ENCODE peak calls at places on chromosomes 5 and 9, in nine cellular contexts. A is CD8-positive, alpha-beta memory T cell; S is upper lobe of right lung; O is suprapubic skin; V is colonic mucosa; B is ovary; X is thyroid gland; C is GM23248; W is tibial nerve. Q is an unnamed sample. For H3K4me1, the result is how much of the 10 kb centered on the place peaks cover.

GRCh38 chr5:145903862-145904261 is 31.0 kb upstream of the GRXCR2 start:
- DNase-seq in A (no peak), S (no peak), O (no peak), V (no peak), B (no peak), X (no peak), C (peak), W (no peak), Q (no peak)

GRCh38 chr5:57675236-57675635 is 192.6 kb upstream of the ACTBL2 start:
- DNase-seq in A (no peak), S (no peak), O (no peak), V (no peak), B (no peak), X (no peak), C (no peak), W (no peak), Q (no peak)

GRCh38 chr9:109010676-109011655 is 2.3 kb downstream of the CTNNAL1 start:
- DNase-seq in A (no peak), S (no peak), O (no peak), V (no peak), B (no peak), X (peak), C (peak), W (no peak), Q (no peak)

GRCh38 chr5:88833371-88834107 is 49.4 kb downstream of the MEF2C start:
- DNase-seq in A (peak), S (no peak), O (peak), V (no peak), B (peak), X (peak), C (peak), W (no peak), Q (peak)

GRCh38 chr5:45113726-45114125 is 305.0 kb downstream of the MRPS30 start:
- DNase-seq in A (no peak), S (no peak), O (no peak), V (no peak), B (no peak), X (no peak), C (no peak), W (no peak), Q (no peak)

GRCh38 chr5:74296685-74297084 is 343.8 kb downstream of the ENC1 start:
- DNase-seq in A (no peak), S (no peak), O (no peak), V (no peak), B (peak), X (peak), C (no peak), W (no peak), Q (no peak)

GRCh38 chr9:101514056-101514455 is 19.6 kb upstream of the RNF20 start:
- DNase-seq in A (no peak), S (no peak), O (no peak), V (no peak), B (no peak), X (no peak), C (peak), W (no peak), Q (no peak)

GRCh38 chr5:157387683-157388093 is 72.3 kb upstream of the NIPAL4 start:
- DNase-seq in A (no peak), S (no peak), O (no peak), V (no peak), B (peak), X (peak), C (peak), W (peak), Q (no peak)

GRCh38 chr5:4205408-4205807 is 609.8 kb downstream of the IRX1 start:
- DNase-seq in A (no peak), S (no peak), O (no peak), V (no peak), B (no peak), X (no peak), C (peak), W (no peak), Q (no peak)

GRCh38 chr5:124920909-124921666 is 174.6 kb upstream of the ZNF608 start:
- DNase-seq in A (no peak), S (no peak), O (no peak), V (no peak), B (no peak), X (no peak), C (no peak), W (no peak), Q (no peak)

DNA sequence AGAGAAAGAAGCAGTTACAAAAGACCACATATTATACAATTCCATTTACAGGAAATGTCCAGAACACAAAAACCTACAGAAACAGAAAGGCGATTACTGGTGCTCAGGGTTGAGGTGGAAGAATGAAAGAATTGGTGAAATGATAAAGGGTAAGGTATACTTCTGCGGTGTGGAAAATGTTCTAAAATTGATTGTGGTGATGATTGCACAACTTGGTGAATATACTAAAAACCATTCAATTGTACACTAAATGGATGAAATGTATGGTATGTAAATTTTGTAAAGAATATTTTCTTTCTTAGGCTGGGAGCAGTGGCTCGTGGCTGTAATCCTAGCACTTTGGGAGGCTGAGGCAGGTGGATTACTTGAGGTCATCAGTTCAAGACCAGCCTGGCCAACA is 72.3 kb downstream of the UBAP2 start:
- DNase-seq in A (no peak), S (no peak), O (no peak), V (no peak), B (no peak), X (no peak), C (no peak), W (no peak), Q (no peak)
- H3K27ac ChIP-seq in A (no peak), S (no peak), O (no peak), V (no peak), B (no peak), X (no peak), C (no peak), W (no peak), Q (no peak)

DNA sequence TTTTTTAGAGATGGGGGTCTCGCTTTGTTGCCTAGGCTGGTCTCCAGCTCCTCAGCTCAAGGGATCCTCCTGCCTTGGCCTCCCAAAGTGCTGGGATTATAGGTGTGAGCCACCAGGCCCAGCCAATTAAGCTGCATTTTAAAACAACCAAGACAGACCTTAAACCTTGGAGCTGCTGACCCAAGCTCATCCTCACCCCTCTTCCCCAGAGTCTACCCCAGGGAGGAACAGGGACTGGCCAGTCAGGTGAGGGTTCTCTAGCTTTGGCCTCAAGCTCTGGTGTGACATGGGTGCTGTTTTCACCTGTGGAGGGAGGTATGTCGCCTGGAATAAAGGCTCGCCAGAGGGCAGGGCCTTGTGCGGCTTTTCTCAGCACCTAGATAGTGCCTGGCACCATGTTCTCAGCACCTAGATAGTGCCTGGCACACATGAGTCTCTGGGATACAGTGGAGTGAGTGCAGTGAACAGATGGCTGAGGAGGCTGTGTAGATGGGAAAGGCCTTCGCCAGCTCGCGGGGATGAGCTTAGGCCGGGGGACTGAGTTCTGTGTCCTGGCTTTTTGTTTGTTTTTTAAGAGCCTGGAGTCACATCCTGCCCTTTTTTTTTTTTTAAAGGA is 7.4 kb downstream of the CDK9 start:
- DNase-seq in A (no peak), S (no peak), O (no peak), V (no peak), B (peak), X (no peak), C (no peak), W (no peak), Q (no peak)
- H3K4me1 ChIP-seq in A (under half), S (under half), O (under half), V (under half), B (under half), X (under half), C (under half), W (under half), Q (half or more)

DNA sequence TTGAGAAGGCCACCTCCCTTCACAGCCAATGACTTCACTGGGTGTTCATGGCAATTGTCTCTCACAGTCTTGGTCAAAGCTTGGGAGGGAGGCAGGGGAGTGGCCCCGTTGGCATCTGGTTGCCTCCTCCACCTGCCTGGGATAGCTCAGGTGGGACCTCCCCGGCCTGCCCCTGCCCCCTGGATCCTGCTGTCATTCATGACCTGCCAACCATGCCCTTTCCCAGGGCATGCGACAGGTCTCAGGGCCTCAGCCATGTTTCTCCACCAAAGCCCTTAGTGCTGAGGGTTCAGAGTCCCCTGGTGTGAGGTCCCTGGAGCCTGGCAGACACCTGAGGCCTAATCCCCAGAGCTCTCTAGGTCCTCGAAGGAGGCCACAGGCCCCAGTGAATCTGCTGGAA is 5.5 kb downstream of the DAB2IP start:
- DNase-seq in A (no peak), S (no peak), O (no peak), V (no peak), B (no peak), X (no peak), C (no peak), W (no peak), Q (peak)
- H3K27ac ChIP-seq in A (no peak), S (no peak), O (no peak), V (no peak), B (no peak), X (peak), C (no peak), W (peak), Q (peak)

GRCh38 chr5:168813179-168813968 is 234.2 kb upstream of the PANK3 start:
- DNase-seq in A (no peak), S (no peak), O (no peak), V (no peak), B (no peak), X (no peak), C (no peak), W (no peak), Q (no peak)
- H3K4me1 ChIP-seq in A (under half), S (under half), O (under half), V (under half), B (under half), X (under half), C (under half), W (under half), Q (under half)

DNA sequence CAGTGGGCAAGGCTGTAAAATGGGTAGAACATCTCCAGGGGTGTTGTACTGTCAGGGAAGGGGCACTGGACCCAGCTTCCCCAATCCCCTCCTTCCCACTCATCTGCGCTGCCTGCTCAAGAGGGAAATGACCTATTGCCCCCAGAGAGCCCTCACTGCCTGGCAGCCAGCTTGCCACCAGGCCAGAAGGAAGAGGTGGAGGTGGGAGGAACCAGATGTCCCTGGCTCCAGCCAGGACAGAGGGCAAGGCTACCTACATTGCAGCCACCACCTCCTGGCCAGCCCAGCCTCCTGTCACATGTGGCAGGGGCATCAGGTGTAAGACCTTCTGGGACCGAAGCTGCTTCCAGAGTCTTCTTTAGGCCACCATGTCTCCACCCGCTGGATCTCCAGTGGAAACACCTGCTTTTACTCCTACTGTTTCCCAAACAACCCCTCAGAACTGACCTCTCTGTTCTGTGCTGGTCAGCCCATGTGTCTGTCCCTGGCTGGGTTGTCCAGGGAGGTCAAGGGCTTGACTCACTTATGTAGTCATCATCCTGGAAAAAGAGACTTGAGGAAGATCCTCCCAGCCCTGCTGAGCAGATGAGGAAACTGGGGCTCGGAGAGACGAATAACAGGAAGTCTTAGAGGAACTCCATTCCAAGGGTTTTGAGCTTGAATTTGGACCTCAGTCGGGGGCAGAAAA is 42.3 kb downstream of the JADE2 start:
- DNase-seq in A (no peak), S (no peak), O (no peak), V (no peak), B (peak), X (no peak), C (peak), W (peak), Q (peak)
- H3K27ac ChIP-seq in A (no peak), S (peak), O (peak), V (peak), B (peak), X (peak), C (peak), W (peak), Q (peak)

DNA sequence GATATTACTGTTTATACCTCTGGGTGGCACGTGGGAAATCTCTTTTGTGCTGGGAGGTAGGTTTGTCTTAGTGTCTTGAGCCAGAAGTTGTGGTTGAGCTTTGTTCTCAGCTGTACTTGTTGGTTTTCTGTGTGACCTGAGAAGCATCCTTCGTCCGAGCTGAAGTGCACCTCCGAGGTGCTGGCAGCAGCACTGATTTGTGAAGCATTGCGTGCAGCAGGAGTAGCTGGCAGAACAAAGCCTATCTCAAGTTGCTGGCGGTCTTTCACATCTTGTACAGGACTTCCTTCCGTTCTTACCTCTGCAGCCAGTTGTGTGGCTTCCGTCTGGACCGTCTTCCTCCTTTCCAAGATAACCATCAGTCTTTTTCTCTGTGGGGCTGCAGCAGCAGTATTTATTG is 4.3 kb downstream of the PRRC2B start:
- DNase-seq in A (peak), S (no peak), O (no peak), V (no peak), B (no peak), X (peak), C (no peak), W (no peak), Q (peak)
- H3K4me1 ChIP-seq in A (half or more), S (half or more), O (half or more), V (under half), B (under half), X (half or more), C (half or more), W (under half), Q (half or more)

GRCh38 chr5:43627028-43627427 is 24.0 kb downstream of the NNT start:
- DNase-seq in A (no peak), S (no peak), O (no peak), V (peak), B (no peak), X (no peak), C (peak), W (peak), Q (no peak)
- H3K27ac ChIP-seq in A (no peak), S (no peak), O (no peak), V (no peak), B (no peak), X (no peak), C (no peak), W (no peak), Q (no peak)

DNA sequence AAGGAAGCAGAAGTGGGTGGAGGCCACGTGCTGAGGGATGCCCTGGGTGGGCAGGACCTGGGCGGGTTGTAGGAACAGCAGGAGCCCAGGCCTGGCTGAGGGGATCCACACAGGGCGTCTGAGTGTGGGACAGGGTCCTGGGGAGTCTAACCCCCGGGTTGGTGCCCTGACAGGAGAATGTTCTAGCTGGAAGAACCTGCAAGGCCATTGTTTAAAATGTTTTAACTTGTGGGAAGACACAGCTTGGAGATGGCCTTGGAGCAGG is 33.9 kb upstream of the SUSD3 start:
- DNase-seq in A (no peak), S (no peak), O (no peak), V (no peak), B (no peak), X (no peak), C (no peak), W (no peak), Q (no peak)
- H3K4me1 ChIP-seq in A (half or more), S (under half), O (under half), V (under half), B (under half), X (under half), C (under half), W (under half), Q (half or more)